ENCODE peak calls at places on chromosomes 12 and 14, in five cellular contexts. One of them, this sample, is unnamed.

GRCh38 chr12:128817115-128818015 is 6.4 kb downstream of the SLC15A4 start:
- DNase-seq in fibroblast of mammary gland: peak
- DNase-seq in A549: no peak
- DNase-seq in GM12864: no peak
- DNase-seq in A673: peak
- DNase-seq in this sample: peak

GRCh38 chr14:100303179-100303578 is 3.1 kb downstream of the SLC25A29 start:
- DNase-seq in fibroblast of mammary gland: no peak
- DNase-seq in A549: peak
- DNase-seq in GM12864: no peak
- DNase-seq in A673: peak
- DNase-seq in this sample: peak

GRCh38 chr14:25303934-25304333 is 254.0 kb upstream of the STXBP6 start:
- DNase-seq in fibroblast of mammary gland: no peak
- DNase-seq in A549: no peak
- DNase-seq in GM12864: no peak
- DNase-seq in A673: no peak
- DNase-seq in this sample: no peak

GRCh38 chr12:114691810-114692557 is 8.0 kb upstream of the TBX3 start:
- DNase-seq in fibroblast of mammary gland: no peak
- DNase-seq in A549: no peak
- DNase-seq in GM12864: no peak
- DNase-seq in A673: no peak
- DNase-seq in this sample: no peak

GRCh38 chr12:11785722-11786121 is 136.2 kb downstream of the ETV6 start:
- DNase-seq in fibroblast of mammary gland: peak
- DNase-seq in A549: no peak
- DNase-seq in GM12864: no peak
- DNase-seq in A673: no peak
- DNase-seq in this sample: no peak

GRCh38 chr12:96054262-96054645 is 18.9 kb upstream of the LTA4H start:
- DNase-seq in fibroblast of mammary gland: no peak
- DNase-seq in A549: no peak
- DNase-seq in GM12864: no peak
- DNase-seq in A673: no peak
- DNase-seq in this sample: no peak

GRCh38 chr12:114662512-114663177 is 21.3 kb downstream of the TBX3 start:
- DNase-seq in fibroblast of mammary gland: peak
- DNase-seq in A549: peak
- DNase-seq in GM12864: peak
- DNase-seq in A673: peak
- DNase-seq in this sample: peak

GRCh38 chr14:50804181-50804721 is 26.7 kb downstream of the NIN start:
- DNase-seq in fibroblast of mammary gland: peak
- DNase-seq in A549: no peak
- DNase-seq in GM12864: no peak
- DNase-seq in A673: no peak
- DNase-seq in this sample: no peak

GRCh38 chr14:90616881-90617280 is 199.3 kb downstream of the TTC7B start:
- DNase-seq in fibroblast of mammary gland: no peak
- DNase-seq in A549: no peak
- DNase-seq in GM12864: no peak
- DNase-seq in A673: no peak
- DNase-seq in this sample: no peak

GRCh38 chr12:132601171-132601883 is 9.1 kb downstream of the LRCOL1 start:
- DNase-seq in fibroblast of mammary gland: no peak
- DNase-seq in A549: no peak
- DNase-seq in GM12864: no peak
- DNase-seq in A673: no peak
- DNase-seq in this sample: no peak

GRCh38 chr12:62873116-62873825 is 61.7 kb downstream of the PPM1H start:
- DNase-seq in fibroblast of mammary gland: no peak
- DNase-seq in A549: no peak
- DNase-seq in GM12864: no peak
- DNase-seq in A673: no peak
- DNase-seq in this sample: no peak

GRCh38 chr12:116210131-116210530 is 67.4 kb downstream of the MED13L start:
- DNase-seq in fibroblast of mammary gland: no peak
- DNase-seq in A549: no peak
- DNase-seq in GM12864: no peak
- DNase-seq in A673: no peak
- DNase-seq in this sample: no peak

GRCh38 chr12:65827827-65828231 is 3.5 kb downstream of the HMGA2 start:
- DNase-seq in fibroblast of mammary gland: no peak
- DNase-seq in A549: no peak
- DNase-seq in GM12864: no peak
- DNase-seq in A673: no peak
- DNase-seq in this sample: no peak

GRCh38 chr12:38157274-38157932 is 159.2 kb upstream of the ALG10B start:
- DNase-seq in fibroblast of mammary gland: no peak
- DNase-seq in A549: no peak
- DNase-seq in GM12864: no peak
- DNase-seq in A673: no peak
- DNase-seq in this sample: no peak

GRCh38 chr14:53599221-53599945 is 357.2 kb downstream of the BMP4 start:
- DNase-seq in fibroblast of mammary gland: no peak
- DNase-seq in A549: no peak
- DNase-seq in GM12864: no peak
- DNase-seq in A673: no peak
- DNase-seq in this sample: no peak

GRCh38 chr14:60561845-60562746 is 53.1 kb downstream of the SIX6 start:
- DNase-seq in fibroblast of mammary gland: peak
- DNase-seq in A549: peak
- DNase-seq in GM12864: peak
- DNase-seq in A673: peak
- DNase-seq in this sample: peak

GRCh38 chr12:3315201-3315661 is 175.8 kb upstream of the PRMT8 start:
- DNase-seq in fibroblast of mammary gland: peak
- DNase-seq in A549: no peak
- DNase-seq in GM12864: no peak
- DNase-seq in A673: no peak
- DNase-seq in this sample: no peak

GRCh38 chr12:113261847-113262470 is 40.7 kb downstream of the TPCN1 start:
- DNase-seq in fibroblast of mammary gland: no peak
- DNase-seq in A549: no peak
- DNase-seq in GM12864: no peak
- DNase-seq in A673: no peak
- DNase-seq in this sample: no peak

GRCh38 chr12:64178122-64178521 is 44.0 kb downstream of the KICS2 start:
- DNase-seq in fibroblast of mammary gland: peak
- DNase-seq in A549: no peak
- DNase-seq in GM12864: no peak
- DNase-seq in A673: no peak
- DNase-seq in this sample: no peak

GRCh38 chr14:24481622-24482324 is 26.3 kb downstream of the CMA1 start:
- DNase-seq in fibroblast of mammary gland: peak
- DNase-seq in A549: peak
- DNase-seq in GM12864: peak
- DNase-seq in A673: peak
- DNase-seq in this sample: peak

GRCh38 chr12:21151184-21151583 is 20.2 kb downstream of the SLCO1B1 start:
- DNase-seq in fibroblast of mammary gland: no peak
- DNase-seq in A549: no peak
- DNase-seq in GM12864: no peak
- DNase-seq in A673: no peak
- DNase-seq in this sample: no peak

GRCh38 chr12:66776974-66777373 is 98.1 kb upstream of the GRIP1 start:
- DNase-seq in fibroblast of mammary gland: no peak
- DNase-seq in A549: no peak
- DNase-seq in GM12864: peak
- DNase-seq in A673: no peak
- DNase-seq in this sample: peak

GRCh38 chr12:123896786-123897185 is 75.8 kb downstream of the CCDC92 start:
- DNase-seq in fibroblast of mammary gland: peak
- DNase-seq in A549: no peak
- DNase-seq in GM12864: no peak
- DNase-seq in A673: no peak
- DNase-seq in this sample: no peak

GRCh38 chr14:60632257-60632656 is 17.0 kb downstream of the SIX1 start:
- DNase-seq in fibroblast of mammary gland: no peak
- DNase-seq in A549: no peak
- DNase-seq in GM12864: no peak
- DNase-seq in A673: no peak
- DNase-seq in this sample: no peak

GRCh38 chr14:101980251-101980650 is 15.9 kb downstream of the DYNC1H1 start:
- DNase-seq in fibroblast of mammary gland: no peak
- DNase-seq in A549: no peak
- DNase-seq in GM12864: no peak
- DNase-seq in A673: no peak
- DNase-seq in this sample: no peak

GRCh38 chr12:68532204-68532886 is 78.4 kb upstream of the RAP1B start:
- DNase-seq in fibroblast of mammary gland: peak
- DNase-seq in A549: no peak
- DNase-seq in GM12864: no peak
- DNase-seq in A673: no peak
- DNase-seq in this sample: no peak

GRCh38 chr12:57896437-57897201 is 44.7 kb upstream of the ATP23 start:
- DNase-seq in fibroblast of mammary gland: peak
- DNase-seq in A549: peak
- DNase-seq in GM12864: no peak
- DNase-seq in A673: peak
- DNase-seq in this sample: no peak

GRCh38 chr12:44357476-44357875 is 518.6 kb downstream of the NELL2 start:
- DNase-seq in fibroblast of mammary gland: no peak
- DNase-seq in A549: no peak
- DNase-seq in GM12864: no peak
- DNase-seq in A673: no peak
- DNase-seq in this sample: no peak

GRCh38 chr12:12776261-12776660 is 9.2 kb upstream of the APOLD1 start:
- DNase-seq in fibroblast of mammary gland: no peak
- DNase-seq in A549: no peak
- DNase-seq in GM12864: no peak
- DNase-seq in A673: no peak
- DNase-seq in this sample: no peak

GRCh38 chr12:111434680-111435338 is 29.1 kb downstream of the SH2B3 start:
- DNase-seq in fibroblast of mammary gland: peak
- DNase-seq in A549: no peak
- DNase-seq in GM12864: peak
- DNase-seq in A673: peak
- DNase-seq in this sample: peak

GRCh38 chr14:89660183-89660582 is 243.2 kb upstream of the FOXN3 start:
- DNase-seq in fibroblast of mammary gland: peak
- DNase-seq in A549: no peak
- DNase-seq in GM12864: no peak
- DNase-seq in A673: no peak
- DNase-seq in this sample: no peak

GRCh38 chr12:67237231-67237630 is 31.9 kb upstream of the CAND1 start:
- DNase-seq in fibroblast of mammary gland: no peak
- DNase-seq in A549: no peak
- DNase-seq in GM12864: no peak
- DNase-seq in A673: peak
- DNase-seq in this sample: no peak

GRCh38 chr14:80862983-80863382 is 78.6 kb downstream of the CEP128 start:
- DNase-seq in fibroblast of mammary gland: no peak
- DNase-seq in A549: no peak
- DNase-seq in GM12864: no peak
- DNase-seq in A673: no peak
- DNase-seq in this sample: no peak
- TF ChIP-seq CTCF in fibroblast of mammary gland: peak
- TF ChIP-seq CTCF in A549: peak
- TF ChIP-seq CTCF in GM12864: no peak
- TF ChIP-seq CTCF in A673: peak
- TF ChIP-seq CTCF in this sample: no peak

GRCh38 chr12:129994634-129995033 is 90.8 kb upstream of the TMEM132D start:
- DNase-seq in fibroblast of mammary gland: no peak
- DNase-seq in A549: no peak
- DNase-seq in GM12864: no peak
- DNase-seq in A673: no peak
- DNase-seq in this sample: no peak
- TF ChIP-seq CTCF in fibroblast of mammary gland: no peak
- TF ChIP-seq CTCF in A549: no peak
- TF ChIP-seq CTCF in GM12864: no peak
- TF ChIP-seq CTCF in A673: no peak
- TF ChIP-seq CTCF in this sample: no peak

GRCh38 chr12:29644536-29645162 is 139.1 kb downstream of the TMTC1 start:
- DNase-seq in fibroblast of mammary gland: no peak
- DNase-seq in A549: no peak
- DNase-seq in GM12864: no peak
- DNase-seq in A673: no peak
- DNase-seq in this sample: no peak

GRCh38 chr12:29639893-29640495 is 142.5 kb upstream of the OVCH1 start:
- DNase-seq in fibroblast of mammary gland: peak
- DNase-seq in A549: no peak
- DNase-seq in GM12864: no peak
- DNase-seq in A673: no peak
- DNase-seq in this sample: no peak

GRCh38 chr12:29638528-29638927 is 141.0 kb upstream of the OVCH1 start:
- DNase-seq in fibroblast of mammary gland: no peak
- DNase-seq in A549: no peak
- DNase-seq in GM12864: no peak
- DNase-seq in A673: no peak
- DNase-seq in this sample: no peak

DNA sequence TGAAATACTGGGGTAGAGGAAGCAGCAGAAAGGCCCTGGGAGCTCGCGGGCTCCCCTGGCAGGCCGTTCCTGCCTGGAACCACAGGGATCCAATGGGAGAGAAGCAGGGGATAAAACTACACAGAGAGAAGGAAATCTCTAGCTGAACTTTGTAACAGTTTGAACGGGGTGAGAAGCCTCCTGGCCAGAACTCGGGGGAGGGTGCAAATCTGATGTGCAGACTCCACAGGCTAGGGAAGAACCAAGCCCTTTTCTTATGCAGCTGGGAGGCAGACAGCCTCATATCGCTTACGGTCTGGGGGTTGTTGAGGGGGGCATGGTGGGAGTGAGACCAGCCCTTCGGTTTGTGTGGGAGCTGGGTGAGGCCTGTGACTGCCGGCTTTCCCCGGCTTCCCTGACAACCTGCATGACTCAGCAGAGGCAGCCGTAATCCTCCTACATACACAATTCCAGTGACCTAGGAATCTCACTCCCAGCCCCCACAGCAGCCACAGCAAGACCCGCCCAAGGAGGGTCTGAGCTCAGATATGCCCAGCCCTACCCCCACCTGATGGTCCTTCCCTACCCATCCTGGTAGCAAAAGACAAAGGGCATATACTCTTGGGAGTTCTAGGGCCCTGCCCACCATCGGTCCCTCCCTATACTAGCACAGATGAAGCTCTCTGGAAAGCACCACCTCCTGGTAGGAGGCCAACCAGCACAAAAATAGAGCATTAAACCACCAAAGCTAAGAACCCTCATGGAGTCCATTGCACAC is 143.0 kb downstream of the TMTC1 start:
- DNase-seq in fibroblast of mammary gland: peak
- DNase-seq in A549: peak
- DNase-seq in GM12864: no peak
- DNase-seq in A673: no peak
- DNase-seq in this sample: no peak
- TF ChIP-seq CTCF in fibroblast of mammary gland: peak
- TF ChIP-seq CTCF in A549: no peak
- TF ChIP-seq CTCF in GM12864: no peak
- TF ChIP-seq CTCF in A673: no peak
- TF ChIP-seq CTCF in this sample: no peak

DNA sequence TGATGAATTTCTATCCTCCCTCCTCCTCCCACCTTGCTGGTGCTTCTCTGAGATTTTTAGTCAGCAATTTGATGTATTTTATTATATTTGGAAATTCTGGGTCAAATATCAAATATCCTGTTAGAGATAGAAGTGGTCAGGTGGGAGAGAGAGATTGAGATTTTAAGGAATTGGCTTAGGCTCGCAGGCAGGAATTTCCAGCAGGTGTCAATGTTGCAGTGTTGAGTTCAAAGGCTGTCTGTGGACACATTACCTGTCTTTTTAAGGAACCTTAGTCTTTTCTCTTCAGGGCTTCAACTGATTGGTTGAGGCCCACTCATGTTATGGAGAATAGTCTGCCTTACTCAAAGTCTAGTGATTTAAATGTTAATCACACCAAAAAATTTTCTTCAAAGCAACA is 457.3 kb downstream of the FLRT2 start:
- DNase-seq in fibroblast of mammary gland: no peak
- DNase-seq in A549: no peak
- DNase-seq in GM12864: no peak
- DNase-seq in A673: peak
- DNase-seq in this sample: no peak
- TF ChIP-seq CTCF in fibroblast of mammary gland: no peak
- TF ChIP-seq CTCF in A549: no peak
- TF ChIP-seq CTCF in GM12864: no peak
- TF ChIP-seq CTCF in A673: peak
- TF ChIP-seq CTCF in this sample: no peak

This sample was measured in GM20000.